ENCODE peak calls at places on chromosomes 5 and 9, in ten cellular contexts. T is mesenchymal stem cell, M is IMR-90, H is skeletal muscle cell, X is right atrium auricular region, U is fibroblast of pulmonary artery, Q is A549, G is fibroblast of the aortic adventitia, C is HAP-1, Z is heart left ventricle. L is an unnamed sample.

GRCh38 chr9:93467062-93467416 is 13.7 kb upstream of the FAM120AOS start:
- DNase-seq in T (no peak), M (no peak), H (no peak), X (no peak), U (no peak), Q (no peak), G (no peak), C (no peak), Z (no peak), L (peak; percentile 55)

GRCh38 chr5:117262607-117263131 is 688.0 kb upstream of the SEMA6A start:
- DNase-seq in T (no peak), M (no peak), H (no peak), X (no peak), U (peak; percentile 3), Q (no peak), G (no peak), C (no peak), Z (no peak), L (peak; percentile 69)

GRCh38 chr9:14309403-14309802 is 4.5 kb downstream of the NFIB start:
- DNase-seq in T (peak; percentile 9), M (peak; percentile 24), H (peak; percentile 45), X (no peak), U (peak; percentile 83), Q (no peak), G (peak; percentile 85), C (no peak), Z (no peak), L (peak; percentile 65)

GRCh38 chr5:146302428-146302827 is 36.2 kb upstream of the POU4F3 start:
- DNase-seq in T (no peak), M (no peak), H (no peak), X (no peak), U (no peak), Q (no peak), G (no peak), C (no peak), Z (no peak), L (no peak)

GRCh38 chr5:31346896-31347557 is 153.5 kb downstream of the CDH6 start:
- DNase-seq in T (no peak), M (peak; percentile 26), H (no peak), X (no peak), U (no peak), Q (no peak), G (no peak), C (no peak), Z (no peak), L (peak; percentile 15)

GRCh38 chr9:135251331-135251761 is 163.9 kb downstream of the OLFM1 start:
- DNase-seq in T (no peak), M (no peak), H (no peak), X (no peak), U (no peak), Q (no peak), G (no peak), C (no peak), Z (no peak), L (no peak)

GRCh38 chr9:21831841-21832509 is 29.5 kb downstream of the MTAP start:
- DNase-seq in T (peak; percentile 100), M (peak; percentile 98), H (peak; percentile 77), X (no peak), U (peak; percentile 90), Q (peak; percentile 67), G (peak; percentile 90), C (no peak), Z (no peak), L (peak; percentile 95)

GRCh38 chr5:143641549-143641955 is 170.4 kb upstream of the HMHB1 start:
- DNase-seq in T (peak; percentile 39), M (peak; percentile 82), H (no peak), X (no peak), U (no peak), Q (no peak), G (no peak), C (no peak), Z (no peak), L (no peak)

GRCh38 chr5:151078490-151079262 is 2.2 kb downstream of the TNIP1 start:
- DNase-seq in T (no peak), M (no peak), H (no peak), X (no peak), U (no peak), Q (no peak), G (no peak), C (no peak), Z (peak; percentile 37), L (no peak)

GRCh38 chr5:43413966-43414365 is 1.8 kb upstream of the CCL28 start:
- DNase-seq in T (no peak), M (no peak), H (no peak), X (no peak), U (no peak), Q (no peak), G (no peak), C (no peak), Z (no peak), L (no peak)

GRCh38 chr5:176601901-176602300 is 8.1 kb downstream of the GPRIN1 start:
- DNase-seq in T (no peak), M (no peak), H (no peak), X (no peak), U (no peak), Q (no peak), G (no peak), C (no peak), Z (no peak), L (no peak)

GRCh38 chr9:132192728-132193127 is 30.9 kb downstream of the NTNG2 start:
- DNase-seq in T (no peak), M (peak; percentile 29), H (no peak), X (no peak), U (no peak), Q (no peak), G (no peak), C (no peak), Z (no peak), L (no peak)

GRCh38 chr9:133854785-133855184 is 116.6 kb upstream of the SARDH start:
- DNase-seq in T (no peak), M (no peak), H (no peak), X (no peak), U (no peak), Q (no peak), G (no peak), C (no peak), Z (no peak), L (no peak)

GRCh38 chr9:24245988-24246387 is 299.7 kb downstream of the IZUMO3 start:
- DNase-seq in T (peak; percentile 2), M (peak; percentile 10), H (no peak), X (no peak), U (peak; percentile 21), Q (no peak), G (peak; percentile 10), C (peak; percentile 17), Z (no peak), L (peak; percentile 21)

GRCh38 chr9:129471201-129472019 is 149.5 kb downstream of the C9orf50 start:
- DNase-seq in T (no peak), M (no peak), H (no peak), X (no peak), U (no peak), Q (no peak), G (no peak), C (no peak), Z (no peak), L (no peak)

GRCh38 chr9:68777070-68777763 is 72.2 kb downstream of the PIP5K1B start:
- DNase-seq in T (no peak), M (no peak), H (no peak), X (no peak), U (no peak), Q (no peak), G (no peak), C (no peak), Z (no peak), L (peak; percentile 55)

GRCh38 chr9:138062196-138062595 is 184.6 kb downstream of the CACNA1B start:
- DNase-seq in T (no peak), M (no peak), H (no peak), X (no peak), U (no peak), Q (no peak), G (no peak), C (peak; percentile 1), Z (no peak), L (no peak)
- H3K4me3 ChIP-seq in T (no peak overlapping the region), M (no peak overlapping the region), H (no peak overlapping the region), X (no peak overlapping the region), U (no peak overlapping the region), Q (no peak overlapping the region), G (no peak overlapping the region), C (no peak overlapping the region), Z (no peak overlapping the region), L (no peak overlapping the region)

GRCh38 chr5:3011764-3012017 is 260.2 kb upstream of the IRX2 start:
- DNase-seq in T (no peak), M (no peak), H (no peak), X (no peak), U (no peak), Q (no peak), G (no peak), C (no peak), Z (no peak), L (no peak)
- H3K4me3 ChIP-seq in T (no peak overlapping the region), M (no peak overlapping the region), H (no peak overlapping the region), X (no peak overlapping the region), U (no peak overlapping the region), Q (no peak overlapping the region), G (no peak overlapping the region), C (no peak overlapping the region), Z (no peak overlapping the region), L (no peak overlapping the region)

DNA sequence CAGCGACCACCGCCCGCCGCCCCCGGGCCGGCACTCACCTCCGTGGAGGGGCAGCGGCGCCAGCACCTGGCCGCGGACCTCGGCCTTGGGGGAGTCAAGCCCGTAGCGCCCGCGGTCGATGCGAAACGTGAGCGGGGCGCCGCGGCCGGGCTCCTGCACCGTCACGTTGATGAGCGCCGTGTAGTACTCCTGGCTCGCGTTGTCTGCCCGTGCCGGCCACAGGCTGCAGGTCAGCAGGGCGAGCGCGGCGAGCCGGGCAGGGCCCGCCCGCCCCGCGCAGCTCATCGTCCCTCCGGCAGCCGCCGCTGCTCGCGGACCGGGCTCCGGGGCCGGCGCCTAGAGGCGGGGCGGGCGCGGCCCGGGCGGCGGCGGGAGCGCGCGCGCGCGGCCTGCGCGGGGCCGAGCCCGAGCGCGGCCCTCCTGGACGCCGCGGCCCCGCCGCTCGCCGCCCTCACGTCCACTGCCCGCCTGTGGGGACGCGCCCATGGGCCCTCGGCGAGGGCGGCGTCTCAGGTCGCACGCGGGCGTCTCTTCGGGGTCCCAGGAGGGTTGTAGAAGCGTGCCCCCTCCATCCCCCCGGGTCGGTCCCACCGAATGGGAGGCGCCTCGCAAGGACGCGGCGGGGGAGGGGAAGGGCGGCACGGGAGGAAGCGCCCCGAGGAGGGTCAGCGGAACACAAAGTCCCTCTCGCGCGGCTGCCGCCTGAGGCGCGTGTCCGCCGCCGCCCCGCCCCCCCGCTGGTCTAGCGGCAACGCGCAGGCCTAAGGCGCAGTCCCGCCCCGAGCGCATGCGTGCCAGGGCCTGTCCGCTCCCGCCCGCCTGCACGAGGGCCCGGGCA is at the start of gene RNF130:
- DNase-seq in T (peak; percentile 92), M (peak; percentile 88), H (peak; percentile 67), X (peak; percentile 90), U (peak; percentile 95), Q (peak; percentile 87), G (peak; percentile 88), C (peak; percentile 93), Z (peak; percentile 96), L (peak; percentile 61)
- H3K4me3 ChIP-seq in T (peak within 1 kb of the TSS; percentile 83), M (peak within 1 kb of the TSS; percentile 93), H (peak within 1 kb of the TSS; percentile 76), X (peak within 1 kb of the TSS; percentile 97), U (peak within 1 kb of the TSS; percentile 70), Q (peak within 1 kb of the TSS; percentile 97), G (peak within 1 kb of the TSS; percentile 79), C (peak within 1 kb of the TSS; percentile 73), Z (peak within 1 kb of the TSS; percentile 84), L (peak within 1 kb of the TSS; percentile 83)

DNA sequence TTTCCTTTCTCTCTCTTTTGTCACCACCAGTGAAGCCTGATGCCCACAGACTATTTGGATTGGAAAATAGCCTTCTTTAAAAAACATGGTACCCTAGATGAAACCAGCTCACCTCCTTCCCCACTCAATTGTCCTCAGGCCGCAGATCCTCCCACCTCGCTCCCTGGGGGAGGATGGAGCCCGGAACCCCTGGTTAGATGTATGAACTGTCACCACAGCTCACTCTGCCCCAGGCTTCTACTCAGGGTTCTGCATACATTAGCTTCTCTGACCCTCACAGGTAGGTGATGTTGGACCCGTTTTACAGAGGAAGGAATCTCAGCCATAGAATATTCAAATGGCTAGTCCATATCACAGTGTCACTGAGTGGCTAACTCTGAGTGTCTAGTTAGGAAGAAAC is 1.8 kb downstream of the MAMDC2 start:
- DNase-seq in T (no peak), M (no peak), H (no peak), X (no peak), U (no peak), Q (no peak), G (no peak), C (no peak), Z (no peak), L (no peak)
- H3K4me3 ChIP-seq in T (no peak overlapping the region), M (no peak overlapping the region), H (peak overlapping the region; percentile 61), X (peak overlapping the region; percentile 69), U (no peak overlapping the region), Q (no peak overlapping the region), G (no peak overlapping the region), C (no peak overlapping the region), Z (no peak overlapping the region), L (no peak overlapping the region)

L was measured in bronchial epithelial cell.